ENCODE peak calls at places on chromosome 19, in seven cellular contexts. A, N, O, R, J, E and W are unnamed samples.

GRCh38 chr19:7519411-7520130 is 2.9 kb upstream of the MCOLN1 start:
- DNase-seq in O (no peak), R (no peak), N (no peak), E (no peak), J (no peak), A (no peak), W (no peak)

GRCh38 chr19:48469056-48469881 is at the start of gene CYTH2:
- DNase-seq in A (peak), R (peak), O (peak), J (peak), E (peak), N (peak), W (peak)

GRCh38 chr19:35055715-35056179 is 14.2 kb downstream of the HPN start:
- DNase-seq in A (no peak), O (no peak), R (no peak), J (no peak), N (peak), E (peak), W (no peak)

GRCh38 chr19:45668342-45668871 is 386 bp downstream of the GIPR start:
- DNase-seq in E (no peak), O (no peak), R (no peak), A (no peak), N (no peak), J (no peak), W (no peak)

GRCh38 chr19:4922530-4923378 is 13.5 kb downstream of the UHRF1 start:
- DNase-seq in E (no peak), O (no peak), N (peak), R (no peak), J (no peak), A (no peak), W (no peak)

GRCh38 chr19:372306-372890 is 27.8 kb upstream of the MIER2 start:
- DNase-seq in R (peak), N (peak), O (no peak), E (no peak), A (no peak), J (no peak), W (no peak)

GRCh38 chr19:10209305-10209704 is 14.6 kb upstream of the DNMT1 start:
- DNase-seq in O (no peak), E (no peak), N (peak), J (no peak), R (no peak), A (no peak), W (no peak)

GRCh38 chr19:54707932-54708331 is 16.3 kb upstream of the KIR3DL3 start:
- DNase-seq in O (no peak), E (no peak), N (no peak), R (no peak), A (no peak), J (no peak), W (no peak)

GRCh38 chr19:13297023-13297422 is 146.8 kb downstream of the IER2 start:
- DNase-seq in R (no peak), E (no peak), N (no peak), A (no peak), O (no peak), J (no peak), W (no peak)

GRCh38 chr19:37928527-37929286 is 21.7 kb downstream of the SIPA1L3 start:
- DNase-seq in O (no peak), R (no peak), N (no peak), J (no peak), E (no peak), A (no peak), W (no peak)

GRCh38 chr19:5916201-5916708 is 2.2 kb downstream of the CAPS start:
- DNase-seq in R (no peak), A (no peak), N (no peak), O (no peak), E (no peak), J (no peak), W (no peak)

GRCh38 chr19:18999896-19000620 is 33.3 kb downstream of the SUGP2 start:
- DNase-seq in E (no peak), R (no peak), J (no peak), N (no peak), O (no peak), A (no peak), W (no peak)

GRCh38 chr19:56101746-56102535 is 19.2 kb downstream of the ZNF787 start:
- DNase-seq in N (no peak), E (no peak), R (no peak), J (no peak), O (no peak), A (no peak), W (no peak)

GRCh38 chr19:40691421-40692211 is 1.2 kb upstream of the NUMBL start:
- DNase-seq in N (peak), O (no peak), E (no peak), J (no peak), A (no peak), R (peak), W (no peak)

GRCh38 chr19:12786149-12786870 is 5.0 kb upstream of the JUNB start:
- DNase-seq in E (peak), A (no peak), O (no peak), R (no peak), N (no peak), J (peak), W (no peak)

GRCh38 chr19:35266904-35267817 is 1.6 kb upstream of the USF2 start:
- DNase-seq in R (no peak), A (no peak), E (no peak), J (no peak), O (peak), N (peak), W (no peak)

GRCh38 chr19:1882089-1882785 is 3.1 kb downstream of the ABHD17A start:
- DNase-seq in N (no peak), R (no peak), A (no peak), J (no peak), E (no peak), O (no peak), W (no peak)

GRCh38 chr19:5316138-5316537 is 24.5 kb downstream of the PTPRS start:
- DNase-seq in O (no peak), A (no peak), J (no peak), E (no peak), R (no peak), N (no peak), W (no peak)

GRCh38 chr19:38193445-38193844 is 30.6 kb downstream of the DPF1 start:
- DNase-seq in J (no peak), N (peak), O (no peak), R (no peak), A (no peak), E (no peak), W (no peak)

GRCh38 chr19:2055871-2056809 is 5.1 kb upstream of the MKNK2 start:
- DNase-seq in A (no peak), E (no peak), J (no peak), N (no peak), R (no peak), O (no peak), W (peak)

GRCh38 chr19:1251233-1251502 is 2.8 kb downstream of the MIDN start:
- DNase-seq in A (no peak), O (no peak), N (peak), J (no peak), E (no peak), R (no peak), W (no peak)

GRCh38 chr19:46101293-46101692 is 23.2 kb downstream of the IGFL3 start:
- DNase-seq in A (no peak), E (no peak), J (no peak), R (no peak), O (no peak), N (no peak), W (no peak)

GRCh38 chr19:46697142-46697960 is 19.6 kb downstream of the PRKD2 start:
- DNase-seq in A (peak), E (no peak), R (no peak), O (no peak), N (no peak), J (no peak), W (peak)

GRCh38 chr19:51714848-51715247 is 8.9 kb downstream of the HAS1 start:
- DNase-seq in J (no peak), E (no peak), O (no peak), A (no peak), N (no peak), R (no peak), W (no peak)